ENCODE peak calls at places on chromosome 2, in six cellular contexts. N, B, J, U, V and O are unnamed samples.

GRCh38 chr2:31324000-31324633 is 90.2 kb downstream of the EHD3 start:
- DNase-seq in V (peak), B (no peak), J (no peak), N (no peak), U (no peak), O (no peak)

GRCh38 chr2:169808211-169808610 is 9.5 kb downstream of the SSB start:
- DNase-seq in J (peak), U (no peak), V (no peak), B (no peak), N (no peak), O (peak)

GRCh38 chr2:214019229-214019972 is 391.5 kb upstream of the VWC2L start:
- DNase-seq in N (no peak), J (peak), V (peak), B (no peak), U (no peak), O (peak)

GRCh38 chr2:109352898-109353689 is 224.1 kb downstream of the SH3RF3 start:
- DNase-seq in N (no peak), B (peak), V (no peak), J (no peak), U (peak), O (no peak)

GRCh38 chr2:191782351-191782750 is 64.5 kb downstream of the CAVIN2 start:
- DNase-seq in J (no peak), N (no peak), V (no peak), U (no peak), B (no peak), O (no peak)

GRCh38 chr2:62197017-62197586 is 1.2 kb downstream of the B3GNT2 start:
- DNase-seq in V (no peak), U (no peak), B (no peak), N (peak), J (no peak), O (peak)

GRCh38 chr2:72933207-72933606 is 15.9 kb downstream of the EMX1 start:
- DNase-seq in U (no peak), V (no peak), J (no peak), N (no peak), B (no peak), O (no peak)

GRCh38 chr2:240399419-240400318 is 35.8 kb upstream of the GPC1 start:
- DNase-seq in N (no peak), B (peak), U (no peak), V (no peak), J (no peak), O (no peak)

GRCh38 chr2:10879624-10880585 is 31.8 kb upstream of the KCNF1 start:
- DNase-seq in U (no peak), N (no peak), J (no peak), B (no peak), V (no peak), O (no peak)

GRCh38 chr2:121245120-121245820 is 39.7 kb downstream of the TFCP2L1 start:
- DNase-seq in J (no peak), N (no peak), B (no peak), U (no peak), V (no peak), O (no peak)

GRCh38 chr2:97546711-97547110 is 43.0 kb downstream of the ANKRD36B start:
- DNase-seq in J (no peak), N (no peak), V (no peak), B (no peak), U (no peak), O (no peak)

GRCh38 chr2:224181534-224182155 is 142.6 kb upstream of the SERPINE2 start:
- DNase-seq in U (no peak), J (no peak), B (no peak), V (no peak), N (no peak), O (no peak)
- H3K23ac ChIP-seq in U (no peak), J (no peak), B (no peak), V (no peak), N (no peak), O (no peak)

DNA sequence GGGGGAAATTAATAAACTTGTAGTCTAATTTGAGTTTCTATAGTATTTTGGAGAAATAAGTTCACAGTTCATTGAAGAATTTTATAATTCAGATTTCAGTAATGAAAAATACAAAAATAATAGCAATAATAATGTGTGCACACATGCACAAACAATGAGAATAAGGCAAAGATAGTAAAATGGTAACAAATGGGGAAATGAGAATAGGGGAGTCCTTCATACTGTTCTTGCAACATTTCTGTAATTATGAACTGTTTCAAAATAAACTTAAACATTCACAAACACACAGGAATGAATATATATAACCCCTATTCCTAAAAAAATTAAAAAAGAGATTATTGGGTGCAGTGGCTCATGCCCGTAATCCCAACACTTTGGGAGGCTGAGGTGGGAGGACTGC is 63.9 kb downstream of the SPRED2 start:
- DNase-seq in B (no peak), U (no peak), J (no peak), N (no peak), V (no peak), O (no peak)
- H4K91ac ChIP-seq in B (no peak), U (no peak), J (no peak), N (no peak), V (no peak), O (no peak)

GRCh38 chr2:206502729-206503128 is 59.4 kb downstream of the ADAM23 start:
- DNase-seq in N (no peak), B (no peak), J (no peak), U (no peak), V (no peak), O (no peak)
- H4K8ac ChIP-seq in N (no peak), B (no peak), J (no peak), U (no peak), V (no peak), O (no peak)

GRCh38 chr2:26559556-26559955 is 81.6 kb downstream of the CIB4 start:
- DNase-seq in V (no peak), N (no peak), U (no peak), B (peak), J (no peak), O (no peak)
- H3K23ac ChIP-seq in V (no peak), N (no peak), U (no peak), B (no peak), J (no peak), O (no peak)

GRCh38 chr2:20377738-20378137 is 27.1 kb upstream of the PUM2 start:
- DNase-seq in B (no peak), N (no peak), V (no peak), U (no peak), J (no peak), O (no peak)
- H4K91ac ChIP-seq in B (no peak), N (no peak), V (no peak), U (no peak), J (no peak), O (no peak)